ENCODE peak calls at places on chromosomes 13 and 19, in ten cellular contexts. One of them, this sample, is unnamed.

GRCh38 chr13:40971321-40971720 is 47.8 kb downstream of the ELF1 start:
- DNase-seq in K562: no peak
- DNase-seq in HCT116: no peak
- DNase-seq in esophagus muscularis mucosa: no peak
- DNase-seq in suprapubic skin: no peak
- DNase-seq in prostate gland: no peak
- DNase-seq in stomach: no peak
- DNase-seq in endothelial cell of umbilical vein: no peak
- DNase-seq in HepG2: no peak
- DNase-seq in transverse colon: no peak
- DNase-seq in this sample: no peak

GRCh38 chr13:113291997-113292862 is 4.8 kb upstream of the LAMP1 start:
- DNase-seq in endothelial cell of umbilical vein: peak; percentile 46
- DNase-seq in K562: peak; percentile 46
- DNase-seq in transverse colon: no peak
- DNase-seq in esophagus muscularis mucosa: no peak
- DNase-seq in prostate gland: peak; percentile 48
- DNase-seq in stomach: no peak
- DNase-seq in HepG2: no peak
- DNase-seq in HCT116: no peak
- DNase-seq in suprapubic skin: no peak
- DNase-seq in this sample: peak; percentile 38

GRCh38 chr13:23558675-23559536 is 11.3 kb upstream of the TNFRSF19 start:
- DNase-seq in transverse colon: no peak
- DNase-seq in prostate gland: peak; percentile 66
- DNase-seq in suprapubic skin: no peak
- DNase-seq in K562: no peak
- DNase-seq in esophagus muscularis mucosa: no peak
- DNase-seq in HepG2: peak; percentile 97
- DNase-seq in stomach: peak; percentile 38
- DNase-seq in endothelial cell of umbilical vein: peak; percentile 69
- DNase-seq in HCT116: peak; percentile 10
- DNase-seq in this sample: no peak

GRCh38 chr13:26061947-26062346 is 10.1 kb upstream of the SHISA2 start:
- DNase-seq in endothelial cell of umbilical vein: peak; percentile 14
- DNase-seq in esophagus muscularis mucosa: peak; percentile 42
- DNase-seq in suprapubic skin: no peak
- DNase-seq in HepG2: no peak
- DNase-seq in stomach: no peak
- DNase-seq in K562: no peak
- DNase-seq in HCT116: no peak
- DNase-seq in transverse colon: no peak
- DNase-seq in prostate gland: no peak
- DNase-seq in this sample: no peak

GRCh38 chr13:96003304-96003703 is 49.9 kb downstream of the UGGT2 start:
- DNase-seq in stomach: no peak
- DNase-seq in prostate gland: no peak
- DNase-seq in K562: no peak
- DNase-seq in esophagus muscularis mucosa: no peak
- DNase-seq in endothelial cell of umbilical vein: peak; percentile 69
- DNase-seq in HCT116: peak; percentile 7
- DNase-seq in suprapubic skin: no peak
- DNase-seq in transverse colon: no peak
- DNase-seq in HepG2: no peak
- DNase-seq in this sample: no peak

GRCh38 chr19:45886427-45887310 is 728 bp upstream of the IRF2BP1 start:
- DNase-seq in prostate gland: peak; percentile 88
- DNase-seq in endothelial cell of umbilical vein: peak; percentile 92
- DNase-seq in K562: peak; percentile 86
- DNase-seq in esophagus muscularis mucosa: peak; percentile 98
- DNase-seq in HepG2: peak; percentile 88
- DNase-seq in transverse colon: peak; percentile 93
- DNase-seq in stomach: peak; percentile 93
- DNase-seq in suprapubic skin: peak; percentile 94
- DNase-seq in HCT116: peak; percentile 90
- DNase-seq in this sample: peak; percentile 84

GRCh38 chr19:15187026-15188007 is 13.5 kb downstream of the NOTCH3 start:
- DNase-seq in suprapubic skin: no peak
- DNase-seq in esophagus muscularis mucosa: no peak
- DNase-seq in prostate gland: no peak
- DNase-seq in endothelial cell of umbilical vein: no peak
- DNase-seq in K562: peak; percentile 70
- DNase-seq in transverse colon: no peak
- DNase-seq in HCT116: no peak
- DNase-seq in stomach: no peak
- DNase-seq in HepG2: no peak
- DNase-seq in this sample: no peak

GRCh38 chr19:56105090-56105701 is 15.9 kb downstream of the ZNF787 start:
- DNase-seq in suprapubic skin: no peak
- DNase-seq in esophagus muscularis mucosa: peak; percentile 93
- DNase-seq in K562: no peak
- DNase-seq in transverse colon: peak; percentile 89
- DNase-seq in stomach: peak; percentile 87
- DNase-seq in HCT116: peak; percentile 15
- DNase-seq in prostate gland: peak; percentile 93
- DNase-seq in endothelial cell of umbilical vein: peak; percentile 54
- DNase-seq in HepG2: peak; percentile 78
- DNase-seq in this sample: peak; percentile 87

GRCh38 chr13:112444001-112444311 is 67.8 kb downstream of the SPACA7 start:
- DNase-seq in suprapubic skin: peak; percentile 74
- DNase-seq in stomach: peak; percentile 75
- DNase-seq in esophagus muscularis mucosa: peak; percentile 91
- DNase-seq in K562: peak; percentile 69
- DNase-seq in prostate gland: peak; percentile 36
- DNase-seq in endothelial cell of umbilical vein: peak; percentile 53
- DNase-seq in HCT116: peak; percentile 34
- DNase-seq in transverse colon: peak; percentile 71
- DNase-seq in HepG2: peak; percentile 44
- DNase-seq in this sample: peak; percentile 82

GRCh38 chr19:4606921-4607678 is 32.2 kb upstream of the TNFAIP8L1 start:
- DNase-seq in transverse colon: no peak
- DNase-seq in suprapubic skin: no peak
- DNase-seq in HCT116: no peak
- DNase-seq in stomach: no peak
- DNase-seq in esophagus muscularis mucosa: no peak
- DNase-seq in K562: peak; percentile 55
- DNase-seq in prostate gland: no peak
- DNase-seq in HepG2: no peak
- DNase-seq in endothelial cell of umbilical vein: peak; percentile 22
- DNase-seq in this sample: no peak

GRCh38 chr13:23469901-23470525 is 36.5 kb upstream of the SACS start:
- DNase-seq in transverse colon: no peak
- DNase-seq in stomach: no peak
- DNase-seq in prostate gland: no peak
- DNase-seq in HepG2: no peak
- DNase-seq in esophagus muscularis mucosa: no peak
- DNase-seq in suprapubic skin: no peak
- DNase-seq in K562: no peak
- DNase-seq in HCT116: no peak
- DNase-seq in endothelial cell of umbilical vein: no peak
- DNase-seq in this sample: no peak

DNA sequence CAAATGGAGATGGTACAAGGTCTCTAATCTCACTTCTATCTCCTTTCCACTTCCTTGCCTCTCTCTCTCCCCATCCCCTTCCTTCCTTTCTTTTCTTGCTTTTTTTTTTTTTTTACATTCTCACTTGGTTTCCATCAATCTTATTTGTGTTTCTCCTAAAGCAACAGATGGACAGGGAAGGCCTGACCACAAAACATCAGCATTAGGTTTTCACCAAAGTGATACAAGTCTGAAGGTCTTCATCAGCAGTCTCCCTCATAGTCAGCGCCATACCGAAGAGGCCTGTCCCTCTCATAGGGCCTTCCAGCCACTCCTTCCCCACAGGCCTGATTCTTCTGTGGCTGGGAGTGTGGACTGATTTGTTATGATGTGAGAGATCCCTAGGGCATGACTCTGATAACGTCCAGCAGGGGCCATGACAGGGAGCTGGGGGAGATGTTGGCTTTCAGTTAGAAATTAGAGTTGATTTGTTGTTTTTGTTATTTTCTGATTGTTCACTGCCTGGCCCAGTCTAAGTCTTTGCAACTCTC is 158.7 kb downstream of the SLC7A1 start:
- DNase-seq in suprapubic skin: no peak
- DNase-seq in HCT116: no peak
- DNase-seq in prostate gland: no peak
- DNase-seq in esophagus muscularis mucosa: no peak
- DNase-seq in transverse colon: no peak
- DNase-seq in HepG2: no peak
- DNase-seq in stomach: no peak
- DNase-seq in K562: no peak
- DNase-seq in endothelial cell of umbilical vein: no peak
- DNase-seq in this sample: no peak
- H3K4me1 ChIP-seq in suprapubic skin: peaks cover 12% of the 10 kb centered on the region
- H3K4me1 ChIP-seq in HCT116: no peaks in the 10 kb centered on the region
- H3K4me1 ChIP-seq in prostate gland: no peaks in the 10 kb centered on the region
- H3K4me1 ChIP-seq in esophagus muscularis mucosa: peaks cover 74% of the 10 kb centered on the region
- H3K4me1 ChIP-seq in transverse colon: peaks cover 7% of the 10 kb centered on the region
- H3K4me1 ChIP-seq in HepG2: no peaks in the 10 kb centered on the region
- H3K4me1 ChIP-seq in stomach: peaks cover 33% of the 10 kb centered on the region
- H3K4me1 ChIP-seq in K562: no peaks in the 10 kb centered on the region
- H3K4me1 ChIP-seq in endothelial cell of umbilical vein: peaks cover 11% of the 10 kb centered on the region
- H3K4me1 ChIP-seq in this sample: no peaks in the 10 kb centered on the region

DNA sequence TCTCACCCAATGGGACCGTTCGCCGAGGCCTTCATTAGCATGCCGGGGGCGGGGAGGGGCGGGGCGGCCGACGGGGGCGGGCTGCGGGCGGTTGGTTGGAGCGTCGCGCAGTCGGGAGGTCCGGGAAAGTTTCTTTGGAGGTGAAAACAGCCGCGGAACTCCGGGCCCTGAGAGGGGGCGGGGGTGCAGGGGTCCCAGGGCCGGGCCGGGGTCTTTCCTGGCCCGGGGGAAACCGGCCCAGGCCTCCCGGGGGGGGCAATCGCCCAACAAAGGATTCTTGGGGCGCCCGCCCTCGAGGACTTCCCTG is at the start of gene HMG20B:
- DNase-seq in suprapubic skin: no peak
- DNase-seq in HepG2: no peak
- DNase-seq in prostate gland: no peak
- DNase-seq in stomach: no peak
- DNase-seq in HCT116: no peak
- DNase-seq in endothelial cell of umbilical vein: no peak
- DNase-seq in transverse colon: no peak
- DNase-seq in esophagus muscularis mucosa: no peak
- DNase-seq in K562: no peak
- DNase-seq in this sample: no peak
- TF ChIP-seq POLR2A in suprapubic skin: no peak
- TF ChIP-seq POLR2A in HepG2: no peak
- TF ChIP-seq POLR2A in prostate gland: peak; percentile 37
- TF ChIP-seq POLR2A in stomach: no peak
- TF ChIP-seq POLR2A in HCT116: no peak
- TF ChIP-seq POLR2A in endothelial cell of umbilical vein: no peak
- TF ChIP-seq POLR2A in transverse colon: peak; percentile 44
- TF ChIP-seq POLR2A in esophagus muscularis mucosa: no peak
- TF ChIP-seq POLR2A in K562: no peak
- TF ChIP-seq POLR2A in this sample: no peak

GRCh38 chr19:49465371-49465770 is 8.6 kb upstream of the FLT3LG start:
- DNase-seq in HepG2: no peak
- DNase-seq in esophagus muscularis mucosa: no peak
- DNase-seq in endothelial cell of umbilical vein: no peak
- DNase-seq in stomach: no peak
- DNase-seq in transverse colon: no peak
- DNase-seq in suprapubic skin: no peak
- DNase-seq in prostate gland: no peak
- DNase-seq in K562: no peak
- DNase-seq in HCT116: no peak
- DNase-seq in this sample: no peak

GRCh38 chr19:49468199-49468598 is 5.8 kb upstream of the FLT3LG start:
- DNase-seq in K562: no peak
- DNase-seq in suprapubic skin: no peak
- DNase-seq in prostate gland: peak; percentile 86
- DNase-seq in HepG2: no peak
- DNase-seq in transverse colon: no peak
- DNase-seq in stomach: no peak
- DNase-seq in endothelial cell of umbilical vein: no peak
- DNase-seq in HCT116: no peak
- DNase-seq in esophagus muscularis mucosa: no peak
- DNase-seq in this sample: peak; percentile 75

GRCh38 chr19:49469828-49470614 is 4.0 kb upstream of the FLT3LG start:
- DNase-seq in esophagus muscularis mucosa: no peak
- DNase-seq in prostate gland: no peak
- DNase-seq in HCT116: no peak
- DNase-seq in stomach: peak; percentile 40
- DNase-seq in HepG2: no peak
- DNase-seq in K562: no peak
- DNase-seq in transverse colon: peak; percentile 72
- DNase-seq in suprapubic skin: no peak
- DNase-seq in endothelial cell of umbilical vein: no peak
- DNase-seq in this sample: peak; percentile 84

GRCh38 chr19:49470615-49470978 is 3.4 kb upstream of the FLT3LG start:
- DNase-seq in HepG2: no peak
- DNase-seq in prostate gland: no peak
- DNase-seq in K562: no peak
- DNase-seq in suprapubic skin: no peak
- DNase-seq in stomach: no peak
- DNase-seq in endothelial cell of umbilical vein: no peak
- DNase-seq in esophagus muscularis mucosa: no peak
- DNase-seq in HCT116: no peak
- DNase-seq in transverse colon: no peak
- DNase-seq in this sample: no peak

GRCh38 chr19:49468746-49469447 is 5.1 kb upstream of the FLT3LG start:
- DNase-seq in prostate gland: peak; percentile 87
- DNase-seq in suprapubic skin: peak; percentile 97
- DNase-seq in endothelial cell of umbilical vein: no peak
- DNase-seq in HepG2: no peak
- DNase-seq in HCT116: no peak
- DNase-seq in esophagus muscularis mucosa: peak; percentile 95
- DNase-seq in transverse colon: peak; percentile 77
- DNase-seq in stomach: peak; percentile 56
- DNase-seq in K562: peak; percentile 79
- DNase-seq in this sample: peak; percentile 46
- TF ChIP-seq POLR2AphosphoS5 in prostate gland: peak; percentile 68
- TF ChIP-seq POLR2AphosphoS5 in suprapubic skin: no peak
- TF ChIP-seq POLR2AphosphoS5 in endothelial cell of umbilical vein: no peak
- TF ChIP-seq POLR2AphosphoS5 in HepG2: no peak
- TF ChIP-seq POLR2AphosphoS5 in HCT116: no peak
- TF ChIP-seq POLR2AphosphoS5 in esophagus muscularis mucosa: peak; percentile 69
- TF ChIP-seq POLR2AphosphoS5 in transverse colon: no peak
- TF ChIP-seq POLR2AphosphoS5 in stomach: peak; percentile 42
- TF ChIP-seq POLR2AphosphoS5 in K562: no peak
- TF ChIP-seq POLR2AphosphoS5 in this sample: no peak

GRCh38 chr19:2701361-2702169 is 929 bp downstream of the GNG7 start:
- DNase-seq in HCT116: no peak
- DNase-seq in endothelial cell of umbilical vein: no peak
- DNase-seq in esophagus muscularis mucosa: no peak
- DNase-seq in HepG2: no peak
- DNase-seq in prostate gland: no peak
- DNase-seq in transverse colon: no peak
- DNase-seq in stomach: no peak
- DNase-seq in suprapubic skin: no peak
- DNase-seq in K562: no peak
- DNase-seq in this sample: no peak
- H3K4me1 ChIP-seq in HCT116: peaks cover 15% of the 10 kb centered on the region
- H3K4me1 ChIP-seq in endothelial cell of umbilical vein: no peaks in the 10 kb centered on the region
- H3K4me1 ChIP-seq in esophagus muscularis mucosa: peaks cover 22% of the 10 kb centered on the region
- H3K4me1 ChIP-seq in HepG2: peaks cover 36% of the 10 kb centered on the region
- H3K4me1 ChIP-seq in prostate gland: peaks cover 6% of the 10 kb centered on the region
- H3K4me1 ChIP-seq in transverse colon: peaks cover 7% of the 10 kb centered on the region
- H3K4me1 ChIP-seq in stomach: peaks cover 28% of the 10 kb centered on the region
- H3K4me1 ChIP-seq in suprapubic skin: peaks cover 16% of the 10 kb centered on the region
- H3K4me1 ChIP-seq in K562: peaks cover 13% of the 10 kb centered on the region
- H3K4me1 ChIP-seq in this sample: peaks cover 6% of the 10 kb centered on the region

This sample was measured in upper lobe of left lung.